ENCODE peak calls at places on chromosomes 6 and 20, in six cellular contexts. One of them, this sample, is unnamed.

GRCh38 chr20:34907616-34908469 is 31.4 kb downstream of the ACSS2 start:
- DNase-seq in omental fat pad: no peak
- DNase-seq in mesendoderm: no peak
- DNase-seq in tibial artery: no peak
- DNase-seq in RCC 7860: peak
- DNase-seq in HFFc6: peak
- DNase-seq in this sample: no peak

GRCh38 chr20:31908016-31908415 is 37.6 kb downstream of the TTLL9 start:
- DNase-seq in HFFc6: no peak
- DNase-seq in tibial artery: no peak
- DNase-seq in mesendoderm: no peak
- DNase-seq in omental fat pad: no peak
- DNase-seq in RCC 7860: no peak
- DNase-seq in this sample: peak

GRCh38 chr6:84575264-84575663 is 189.1 kb downstream of the TBX18 start:
- DNase-seq in RCC 7860: peak
- DNase-seq in tibial artery: no peak
- DNase-seq in omental fat pad: no peak
- DNase-seq in HFFc6: peak
- DNase-seq in mesendoderm: no peak
- DNase-seq in this sample: no peak

GRCh38 chr6:26087284-26088115 is at the start of gene HFE:
- DNase-seq in omental fat pad: no peak
- DNase-seq in mesendoderm: peak
- DNase-seq in tibial artery: peak
- DNase-seq in HFFc6: peak
- DNase-seq in RCC 7860: peak
- DNase-seq in this sample: peak

GRCh38 chr6:37137201-37137880 is 32.6 kb upstream of the PIM1 start:
- DNase-seq in tibial artery: no peak
- DNase-seq in mesendoderm: peak
- DNase-seq in RCC 7860: peak
- DNase-seq in omental fat pad: no peak
- DNase-seq in HFFc6: peak
- DNase-seq in this sample: peak

GRCh38 chr20:23622839-23623343 is 14.9 kb downstream of the CST3 start:
- DNase-seq in RCC 7860: peak
- DNase-seq in tibial artery: peak
- DNase-seq in HFFc6: peak
- DNase-seq in omental fat pad: peak
- DNase-seq in mesendoderm: peak
- DNase-seq in this sample: peak

GRCh38 chr6:79167931-79168694 is 66.4 kb downstream of the HMGN3 start:
- DNase-seq in RCC 7860: no peak
- DNase-seq in mesendoderm: no peak
- DNase-seq in omental fat pad: no peak
- DNase-seq in tibial artery: no peak
- DNase-seq in HFFc6: no peak
- DNase-seq in this sample: no peak

GRCh38 chr6:37660317-37660716 is 37.4 kb downstream of the MDGA1 start:
- DNase-seq in mesendoderm: no peak
- DNase-seq in tibial artery: no peak
- DNase-seq in HFFc6: no peak
- DNase-seq in omental fat pad: no peak
- DNase-seq in RCC 7860: no peak
- DNase-seq in this sample: no peak

GRCh38 chr6:25623065-25623464 is 28.9 kb upstream of the SCGN start:
- DNase-seq in omental fat pad: no peak
- DNase-seq in mesendoderm: no peak
- DNase-seq in RCC 7860: no peak
- DNase-seq in tibial artery: no peak
- DNase-seq in HFFc6: no peak
- DNase-seq in this sample: no peak

GRCh38 chr20:46402236-46402886 is 4.1 kb downstream of the ELMO2 start:
- DNase-seq in tibial artery: no peak
- DNase-seq in RCC 7860: no peak
- DNase-seq in omental fat pad: no peak
- DNase-seq in HFFc6: peak
- DNase-seq in mesendoderm: no peak
- DNase-seq in this sample: no peak

GRCh38 chr6:142413111-142413510 is 111.3 kb downstream of the ADGRG6 start:
- DNase-seq in omental fat pad: no peak
- DNase-seq in mesendoderm: no peak
- DNase-seq in RCC 7860: peak
- DNase-seq in tibial artery: no peak
- DNase-seq in HFFc6: peak
- DNase-seq in this sample: no peak

GRCh38 chr20:53899351-53900167 is 170.8 kb downstream of the BCAS1 start:
- DNase-seq in tibial artery: peak
- DNase-seq in mesendoderm: no peak
- DNase-seq in omental fat pad: no peak
- DNase-seq in RCC 7860: peak
- DNase-seq in HFFc6: peak
- DNase-seq in this sample: no peak

GRCh38 chr6:1872649-1873131 is 263.0 kb downstream of the FOXC1 start:
- DNase-seq in HFFc6: peak
- DNase-seq in mesendoderm: peak
- DNase-seq in RCC 7860: no peak
- DNase-seq in omental fat pad: no peak
- DNase-seq in tibial artery: no peak
- DNase-seq in this sample: no peak

GRCh38 chr6:6328451-6328850 is 8.0 kb upstream of the F13A1 start:
- DNase-seq in omental fat pad: no peak
- DNase-seq in RCC 7860: no peak
- DNase-seq in mesendoderm: no peak
- DNase-seq in HFFc6: no peak
- DNase-seq in tibial artery: no peak
- DNase-seq in this sample: no peak

GRCh38 chr6:130240232-130240631 is 17.5 kb upstream of the SAMD3 start:
- DNase-seq in tibial artery: no peak
- DNase-seq in mesendoderm: no peak
- DNase-seq in RCC 7860: no peak
- DNase-seq in omental fat pad: no peak
- DNase-seq in HFFc6: peak
- DNase-seq in this sample: no peak

GRCh38 chr6:4397307-4397706 is 261.9 kb upstream of the ECI2 start:
- DNase-seq in RCC 7860: no peak
- DNase-seq in tibial artery: no peak
- DNase-seq in omental fat pad: no peak
- DNase-seq in mesendoderm: no peak
- DNase-seq in HFFc6: no peak
- DNase-seq in this sample: no peak

GRCh38 chr20:63333241-63333836 is 27.8 kb downstream of the CHRNA4 start:
- DNase-seq in HFFc6: no peak
- DNase-seq in tibial artery: no peak
- DNase-seq in mesendoderm: no peak
- DNase-seq in omental fat pad: no peak
- DNase-seq in RCC 7860: no peak
- DNase-seq in this sample: no peak

GRCh38 chr6:136113736-136114173 is 136.4 kb downstream of the MTFR2 start:
- DNase-seq in RCC 7860: peak
- DNase-seq in HFFc6: peak
- DNase-seq in tibial artery: no peak
- DNase-seq in mesendoderm: peak
- DNase-seq in omental fat pad: no peak
- DNase-seq in this sample: peak

GRCh38 chr6:81304486-81304885 is 448.0 kb downstream of the TENT5A start:
- DNase-seq in HFFc6: no peak
- DNase-seq in omental fat pad: no peak
- DNase-seq in mesendoderm: no peak
- DNase-seq in RCC 7860: no peak
- DNase-seq in tibial artery: no peak
- DNase-seq in this sample: no peak

GRCh38 chr20:57013741-57014140 is 252.7 kb downstream of the BMP7 start:
- DNase-seq in RCC 7860: no peak
- DNase-seq in mesendoderm: peak
- DNase-seq in tibial artery: no peak
- DNase-seq in HFFc6: no peak
- DNase-seq in omental fat pad: no peak
- DNase-seq in this sample: no peak

GRCh38 chr6:52995913-52996685 is 1.0 kb upstream of the GSTA4 start:
- DNase-seq in mesendoderm: peak
- DNase-seq in RCC 7860: peak
- DNase-seq in tibial artery: peak
- DNase-seq in omental fat pad: no peak
- DNase-seq in HFFc6: peak
- DNase-seq in this sample: peak

GRCh38 chr20:56202493-56203077 is 45.9 kb upstream of the MC3R start:
- DNase-seq in HFFc6: peak
- DNase-seq in omental fat pad: no peak
- DNase-seq in mesendoderm: no peak
- DNase-seq in RCC 7860: peak
- DNase-seq in tibial artery: no peak
- DNase-seq in this sample: no peak

GRCh38 chr6:82022614-82023102 is 224.9 kb downstream of the IBTK start:
- DNase-seq in omental fat pad: no peak
- DNase-seq in HFFc6: peak
- DNase-seq in mesendoderm: peak
- DNase-seq in tibial artery: no peak
- DNase-seq in RCC 7860: peak
- DNase-seq in this sample: no peak

GRCh38 chr20:59071224-59071623 is 28.6 kb upstream of the PRELID3B start:
- DNase-seq in mesendoderm: no peak
- DNase-seq in RCC 7860: no peak
- DNase-seq in omental fat pad: no peak
- DNase-seq in tibial artery: no peak
- DNase-seq in HFFc6: no peak
- DNase-seq in this sample: no peak

GRCh38 chr6:138722425-138723371 is 50.9 kb upstream of the CCDC28A start:
- DNase-seq in HFFc6: peak
- DNase-seq in omental fat pad: no peak
- DNase-seq in mesendoderm: peak
- DNase-seq in tibial artery: no peak
- DNase-seq in RCC 7860: peak
- DNase-seq in this sample: no peak

GRCh38 chr6:52643158-52643557 is 27.8 kb upstream of the TMEM14A start:
- DNase-seq in HFFc6: no peak
- DNase-seq in mesendoderm: no peak
- DNase-seq in tibial artery: no peak
- DNase-seq in RCC 7860: no peak
- DNase-seq in omental fat pad: no peak
- DNase-seq in this sample: no peak

GRCh38 chr6:11650297-11650696 is 112.7 kb downstream of the TMEM170B start:
- DNase-seq in mesendoderm: peak
- DNase-seq in tibial artery: no peak
- DNase-seq in RCC 7860: peak
- DNase-seq in omental fat pad: no peak
- DNase-seq in HFFc6: peak
- DNase-seq in this sample: no peak

GRCh38 chr6:111210074-111210729 is 122.9 kb downstream of the SLC16A10 start:
- DNase-seq in tibial artery: no peak
- DNase-seq in mesendoderm: peak
- DNase-seq in RCC 7860: peak
- DNase-seq in omental fat pad: no peak
- DNase-seq in HFFc6: peak
- DNase-seq in this sample: no peak

GRCh38 chr6:71181565-71181964 is 107.0 kb upstream of the OGFRL1 start:
- DNase-seq in HFFc6: peak
- DNase-seq in mesendoderm: peak
- DNase-seq in RCC 7860: peak
- DNase-seq in tibial artery: no peak
- DNase-seq in omental fat pad: no peak
- DNase-seq in this sample: no peak

GRCh38 chr6:2432258-2432657 is 186.9 kb upstream of the GMDS start:
- DNase-seq in omental fat pad: no peak
- DNase-seq in tibial artery: no peak
- DNase-seq in mesendoderm: no peak
- DNase-seq in HFFc6: peak
- DNase-seq in RCC 7860: peak
- DNase-seq in this sample: no peak

GRCh38 chr6:68732423-68732822 is 97.3 kb downstream of the ADGRB3 start:
- DNase-seq in tibial artery: no peak
- DNase-seq in RCC 7860: no peak
- DNase-seq in HFFc6: no peak
- DNase-seq in mesendoderm: no peak
- DNase-seq in omental fat pad: no peak
- DNase-seq in this sample: no peak

GRCh38 chr6:88538849-88539571 is 372.9 kb upstream of the CNR1 start:
- DNase-seq in omental fat pad: no peak
- DNase-seq in RCC 7860: no peak
- DNase-seq in mesendoderm: no peak
- DNase-seq in HFFc6: no peak
- DNase-seq in tibial artery: no peak
- DNase-seq in this sample: no peak

GRCh38 chr20:2088904-2089303 is 12.7 kb upstream of the STK35 start:
- DNase-seq in tibial artery: no peak
- DNase-seq in RCC 7860: no peak
- DNase-seq in mesendoderm: no peak
- DNase-seq in omental fat pad: no peak
- DNase-seq in HFFc6: no peak
- DNase-seq in this sample: no peak

GRCh38 chr6:154555075-154555677 is 44.7 kb upstream of the CNKSR3 start:
- DNase-seq in RCC 7860: peak
- DNase-seq in omental fat pad: no peak
- DNase-seq in HFFc6: peak
- DNase-seq in tibial artery: no peak
- DNase-seq in mesendoderm: peak
- DNase-seq in this sample: no peak

GRCh38 chr6:169989594-169989993 is 238.2 kb downstream of the ERMARD start:
- DNase-seq in tibial artery: no peak
- DNase-seq in RCC 7860: no peak
- DNase-seq in omental fat pad: no peak
- DNase-seq in HFFc6: no peak
- DNase-seq in mesendoderm: no peak
- DNase-seq in this sample: no peak

GRCh38 chr6:88422831-88423230 is 256.7 kb upstream of the CNR1 start:
- DNase-seq in tibial artery: no peak
- DNase-seq in RCC 7860: no peak
- DNase-seq in mesendoderm: peak
- DNase-seq in HFFc6: no peak
- DNase-seq in omental fat pad: no peak
- DNase-seq in this sample: no peak

GRCh38 chr6:131459005-131459404 is 114.0 kb upstream of the ARG1 start:
- DNase-seq in tibial artery: no peak
- DNase-seq in RCC 7860: no peak
- DNase-seq in omental fat pad: no peak
- DNase-seq in HFFc6: no peak
- DNase-seq in mesendoderm: no peak
- DNase-seq in this sample: no peak

GRCh38 chr20:41180599-41181333 is 43.4 kb downstream of the PLCG1 start:
- DNase-seq in tibial artery: peak
- DNase-seq in mesendoderm: no peak
- DNase-seq in RCC 7860: no peak
- DNase-seq in HFFc6: no peak
- DNase-seq in omental fat pad: no peak
- DNase-seq in this sample: no peak

This sample was measured in sigmoid colon.